ENCODE peak calls at places on chromosomes 2 and 18, in five cellular contexts. B, J, P, D and S are unnamed samples.

GRCh38 chr2:44596537-44597320 is 235.0 kb downstream of the CAMKMT start:
- DNase-seq in B (no peak), J (peak), P (no peak), D (no peak), S (no peak)

GRCh38 chr2:136932700-136933099 is 167.4 kb downstream of the THSD7B start:
- DNase-seq in B (peak), J (no peak), P (no peak), D (peak), S (peak)

GRCh38 chr2:60385648-60386047 is 167.8 kb downstream of the BCL11A start:
- DNase-seq in B (no peak), J (no peak), P (no peak), D (no peak), S (no peak)

GRCh38 chr2:133972786-133973185 is 281.1 kb upstream of the MGAT5 start:
- DNase-seq in B (no peak), J (no peak), P (no peak), D (no peak), S (no peak)

GRCh38 chr2:150486539-150487484 is 655 bp downstream of the RND3 start:
- DNase-seq in B (no peak), J (no peak), P (no peak), D (no peak), S (peak)

GRCh38 chr2:238169021-238169707 is 10.4 kb downstream of the ERFE start:
- DNase-seq in B (peak), J (no peak), P (peak), D (no peak), S (no peak)

GRCh38 chr2:146465460-146465859 is 1379.4 kb upstream of the ACVR2A start:
- DNase-seq in B (no peak), J (no peak), P (no peak), D (no peak), S (no peak)

GRCh38 chr18:44698518-44698917 is 17.8 kb downstream of the SETBP1 start:
- DNase-seq in B (no peak), J (no peak), P (no peak), D (no peak), S (no peak)

GRCh38 chr18:10591891-10592290 is 66.1 kb downstream of the NAPG start:
- DNase-seq in B (no peak), J (no peak), P (no peak), D (no peak), S (no peak)

GRCh38 chr2:19868705-19869550 is 32.9 kb downstream of the TTC32 start:
- DNase-seq in B (no peak), J (no peak), P (peak), D (no peak), S (peak)

GRCh38 chr2:71736091-71736878 is 282.9 kb downstream of the DYSF start:
- DNase-seq in B (no peak), J (no peak), P (no peak), D (no peak), S (no peak)

GRCh38 chr2:234158812-234159211 is 108.3 kb downstream of the SPP2 start:
- DNase-seq in B (no peak), J (no peak), P (no peak), D (no peak), S (no peak)

GRCh38 chr18:76847926-76848325 is 25.6 kb downstream of the ZNF236 start:
- DNase-seq in B (peak), J (no peak), P (no peak), D (peak), S (peak)

GRCh38 chr2:206556357-206556949 is 85.8 kb upstream of the FAM237A start:
- DNase-seq in B (peak), J (no peak), P (peak), D (peak), S (no peak)

GRCh38 chr2:111626037-111626861 is 257.7 kb downstream of the ANAPC1 start:
- DNase-seq in B (no peak), J (no peak), P (peak), D (no peak), S (no peak)

GRCh38 chr2:111623380-111623779 is 260.6 kb downstream of the ANAPC1 start:
- DNase-seq in B (no peak), J (no peak), P (no peak), D (no peak), S (no peak)

GRCh38 chr2:111622859-111623258 is 261.1 kb downstream of the ANAPC1 start:
- DNase-seq in B (no peak), J (no peak), P (no peak), D (no peak), S (no peak)

GRCh38 chr2:111626862-111627163 is 257.2 kb downstream of the ANAPC1 start:
- DNase-seq in B (no peak), J (no peak), P (no peak), D (no peak), S (no peak)

DNA sequence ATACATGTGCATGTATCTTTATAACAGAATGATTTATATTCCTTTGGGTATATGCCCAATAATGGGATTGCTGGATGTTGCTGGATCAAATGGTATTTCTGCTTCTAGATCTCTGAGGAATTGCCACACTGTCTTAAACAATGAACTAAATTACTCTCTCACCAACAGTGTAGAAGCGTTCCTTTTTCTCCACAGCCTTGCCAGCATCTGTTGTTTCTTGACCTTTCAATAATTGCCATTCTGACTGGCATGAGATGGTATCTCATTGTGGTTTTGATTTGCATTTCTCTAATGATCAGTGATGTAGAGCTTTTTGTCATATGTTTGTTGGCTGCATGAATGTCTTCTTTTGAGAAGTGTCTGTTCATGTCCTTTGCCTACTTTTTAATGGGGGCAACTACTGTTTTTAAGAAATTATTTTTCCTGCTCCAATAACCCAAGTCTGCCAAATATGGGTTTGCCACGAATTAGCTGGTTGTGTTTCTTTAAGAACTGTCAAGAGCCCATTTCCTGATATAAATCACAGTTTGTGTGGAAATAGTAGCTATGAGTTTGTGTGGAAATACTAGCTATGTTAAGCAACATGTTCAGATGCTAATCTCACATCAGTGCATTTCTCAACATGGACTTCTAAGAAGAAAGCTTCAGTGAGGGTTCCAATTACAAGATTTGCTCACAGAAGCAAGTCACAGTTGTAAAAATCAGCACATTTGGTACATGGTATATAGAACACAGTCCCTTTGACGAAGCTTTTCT is 259.4 kb downstream of the ANAPC1 start:
- DNase-seq in B (peak), J (no peak), P (no peak), D (peak), S (no peak)
- TF ChIP-seq ESRRA in B (no peak), J (no peak), P (no peak), D (no peak), S (no peak)

GRCh38 chr2:99867690-99868089 is 274.7 kb downstream of the AFF3 start:
- DNase-seq in B (peak), J (no peak), P (no peak), D (no peak), S (no peak)
- TF ChIP-seq ESRRA in B (no peak), J (no peak), P (no peak), D (no peak), S (no peak)

DNA sequence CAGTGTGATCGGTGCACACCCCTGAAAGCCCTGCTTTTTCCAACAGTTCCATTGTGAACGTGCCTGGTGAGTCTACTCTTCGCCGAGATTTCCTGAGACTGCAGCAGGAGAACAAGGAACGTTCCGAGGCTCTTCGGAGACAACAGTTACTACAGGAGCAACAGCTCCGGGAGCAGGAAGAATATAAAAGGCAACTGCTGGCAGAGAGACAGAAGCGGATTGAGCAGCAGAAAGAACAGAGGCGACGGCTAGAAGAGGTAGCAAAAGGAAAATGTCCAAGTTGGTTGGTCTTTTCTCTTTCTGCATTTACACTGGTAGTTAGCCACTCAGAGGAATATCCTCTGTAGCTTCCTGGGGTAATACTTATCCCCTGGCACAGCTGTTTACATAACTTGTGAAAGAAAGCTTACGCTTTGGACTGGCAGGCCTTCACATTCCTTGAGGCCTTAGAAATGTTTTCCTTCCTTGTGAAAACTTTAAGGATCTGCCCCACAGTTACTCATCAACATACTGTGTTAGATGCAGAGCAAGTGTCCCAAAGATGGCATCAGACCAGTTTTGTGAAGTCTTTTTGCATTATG is 146.6 kb downstream of the MAP4K4 start:
- DNase-seq in B (no peak), J (no peak), P (no peak), D (no peak), S (no peak)
- TF ChIP-seq ESRRA in B (no peak), J (no peak), P (no peak), D (no peak), S (no peak)

DNA sequence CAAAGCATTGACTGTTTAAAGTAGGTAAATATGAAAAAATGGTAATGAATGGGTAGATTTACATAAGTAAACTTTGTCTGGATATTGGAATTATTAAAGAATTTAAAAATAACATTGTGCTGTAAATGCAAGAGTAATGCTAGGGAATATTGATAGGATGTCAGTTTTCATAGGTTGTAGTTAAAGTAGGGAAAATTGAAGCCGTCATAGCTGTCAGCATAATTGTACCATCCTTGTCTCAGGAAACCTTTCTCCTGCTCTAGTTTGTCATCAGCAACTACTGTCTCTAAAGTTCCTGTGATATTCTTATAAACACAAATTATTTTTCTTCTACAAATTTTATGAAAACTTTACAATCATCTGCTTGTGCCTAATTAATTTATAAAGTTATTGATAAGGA is 10.1 kb upstream of the SPAG16 start:
- DNase-seq in B (no peak), J (no peak), P (no peak), D (no peak), S (no peak)
- TF ChIP-seq ESRRA in B (no peak), J (no peak), P (no peak), D (no peak), S (no peak)

GRCh38 chr2:180776924-180777323 is 203.5 kb upstream of the UBE2E3 start:
- DNase-seq in B (no peak), J (no peak), P (no peak), D (no peak), S (no peak)

DNA sequence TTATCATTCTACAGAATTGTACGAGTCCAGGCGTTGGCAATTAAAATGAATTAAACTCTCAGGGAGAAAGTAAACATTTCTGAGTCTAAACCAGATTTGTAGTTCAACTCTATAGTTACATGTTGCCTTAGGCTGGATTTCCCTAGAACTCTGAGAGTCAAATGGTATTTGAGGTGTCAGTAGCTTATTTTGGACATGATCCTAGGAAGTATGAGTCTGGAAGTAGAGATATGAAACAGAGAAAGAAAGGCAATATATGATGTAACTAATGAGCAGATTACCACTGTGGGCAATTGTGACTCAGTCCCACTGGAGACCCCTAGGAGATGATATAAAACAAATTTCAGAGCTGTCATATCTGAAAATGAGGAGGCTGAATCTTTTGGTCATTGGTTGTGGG is 199.1 kb upstream of the UBE2E3 start:
- DNase-seq in B (no peak), J (no peak), P (no peak), D (no peak), S (no peak)
- TF ChIP-seq ESRRA in B (no peak), J (no peak), P (no peak), D (no peak), S (no peak)

GRCh38 chr2:127853667-127854066 is 4.3 kb downstream of the POLR2D start:
- DNase-seq in B (no peak), J (no peak), P (no peak), D (no peak), S (no peak)
- TF ChIP-seq ESRRA in B (no peak), J (no peak), P (no peak), D (no peak), S (no peak)

DNA sequence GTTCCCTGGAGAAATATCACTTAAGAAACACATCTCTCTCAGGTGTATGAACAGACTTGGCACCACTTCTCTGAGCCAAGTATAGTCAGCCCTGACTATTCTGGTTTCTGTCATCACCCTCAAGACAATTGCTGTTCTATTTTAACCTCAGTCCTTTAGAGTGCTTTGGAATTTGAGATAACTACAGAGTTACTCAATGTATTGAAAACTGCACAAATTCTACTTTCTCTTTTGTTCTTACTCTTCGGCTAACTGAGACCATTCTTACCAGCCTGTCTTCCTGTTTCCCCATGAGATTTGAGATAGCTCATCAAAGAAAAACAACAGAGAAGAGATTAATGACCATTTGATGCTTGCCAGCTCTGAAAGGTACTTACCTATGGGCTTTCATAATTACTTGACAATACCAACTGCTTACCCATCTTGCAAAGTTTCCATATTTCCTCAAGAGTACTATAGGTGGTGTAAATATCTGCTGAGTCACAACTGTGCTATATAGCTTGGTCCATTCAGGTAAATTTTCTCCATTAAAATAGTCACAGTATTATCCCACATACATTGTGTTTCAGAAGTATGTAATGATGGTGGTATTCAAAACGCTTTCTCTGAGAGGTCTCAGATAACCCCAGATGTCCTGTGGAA is 467.5 kb upstream of the CHST9 start:
- DNase-seq in B (no peak), J (peak), P (no peak), D (no peak), S (no peak)
- TF ChIP-seq ESRRA in B (no peak), J (no peak), P (no peak), D (no peak), S (no peak)

DNA sequence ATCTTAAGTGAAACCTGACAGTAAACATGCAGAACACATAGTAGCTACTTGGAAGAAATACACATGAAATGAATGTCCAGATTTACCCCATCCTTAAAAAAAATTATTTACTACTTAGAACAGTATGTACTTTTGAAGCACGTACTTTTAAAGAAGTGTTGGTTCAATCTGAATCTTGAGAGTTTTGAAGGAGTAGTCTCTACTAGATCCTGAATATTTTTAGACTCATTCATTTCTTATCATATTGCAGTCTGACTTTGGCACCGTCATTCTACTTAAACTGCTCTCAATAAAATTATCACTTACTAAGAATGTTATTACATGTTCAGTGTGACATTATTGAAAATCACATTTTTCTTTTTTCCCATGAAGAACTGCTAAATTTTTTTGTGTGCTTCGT is 187.8 kb downstream of the DPP4 start:
- DNase-seq in B (no peak), J (no peak), P (no peak), D (no peak), S (no peak)
- TF ChIP-seq ESRRA in B (no peak), J (no peak), P (no peak), D (no peak), S (no peak)

GRCh38 chr18:54828290-54828871 is at the start of gene RAB27B:
- DNase-seq in B (peak), J (no peak), P (no peak), D (peak), S (peak)

GRCh38 chr18:54830260-54830659 is 2.0 kb downstream of the RAB27B start:
- DNase-seq in B (no peak), J (no peak), P (no peak), D (no peak), S (no peak)

GRCh38 chr18:54829856-54830255 is 1.6 kb downstream of the RAB27B start:
- DNase-seq in B (no peak), J (no peak), P (no peak), D (no peak), S (no peak)

GRCh38 chr18:54825626-54826344 is 2.5 kb upstream of the RAB27B start:
- DNase-seq in B (no peak), J (no peak), P (no peak), D (no peak), S (no peak)

GRCh38 chr18:54828986-54829385 is 709 bp downstream of the RAB27B start:
- DNase-seq in B (no peak), J (no peak), P (no peak), D (no peak), S (no peak)
- TF ChIP-seq ESRRA in B (no peak), J (no peak), P (no peak), D (no peak), S (no peak)

DNA sequence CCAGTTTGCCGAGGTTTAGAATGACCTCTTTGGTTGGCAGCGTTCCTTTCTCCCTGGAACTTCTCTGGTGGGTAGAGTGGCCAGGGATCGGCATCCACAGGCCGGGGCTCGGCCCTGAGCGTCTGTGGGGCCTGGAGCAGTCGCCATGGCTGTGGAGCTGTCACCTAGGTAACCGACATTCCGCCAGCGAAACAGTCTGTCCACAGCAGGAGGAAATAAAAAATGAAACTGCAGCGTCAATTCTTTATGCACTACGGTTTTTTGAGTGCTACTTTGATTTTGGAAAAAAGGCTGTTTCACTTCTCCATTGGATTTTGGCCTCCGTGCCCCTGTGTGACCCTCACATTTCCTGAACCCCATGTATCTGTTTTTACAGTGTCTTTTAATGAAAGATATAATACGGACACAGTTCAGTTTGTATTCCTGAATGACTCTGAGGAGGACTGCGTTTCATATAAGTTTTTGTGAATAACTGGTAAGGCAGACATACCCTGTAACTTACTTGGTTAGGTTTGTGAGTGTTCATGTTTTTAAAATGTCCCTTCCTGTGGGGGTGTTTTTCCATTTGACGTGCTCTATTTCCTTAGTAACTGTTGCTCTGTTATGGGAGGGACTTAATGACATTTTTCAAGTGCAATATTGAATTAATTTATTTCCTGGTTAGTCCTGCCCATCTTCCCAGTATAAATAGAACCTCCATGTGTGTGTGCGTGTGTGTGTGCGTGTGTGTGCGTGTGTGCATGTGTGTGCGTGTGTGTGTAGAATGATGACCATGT is 163.5 kb downstream of the LDLRAD4 start:
- DNase-seq in B (peak), J (no peak), P (no peak), D (no peak), S (no peak)
- TF ChIP-seq ESRRA in B (no peak), J (no peak), P (no peak), D (no peak), S (no peak)